ENCODE peak calls at places on chromosomes 6 and 20, in eight cellular contexts. One of them, this sample, is unnamed.

GRCh38 chr6:126339796-126340750 is at the start of gene CENPW:
- DNase-seq in upper lobe of right lung: peak
- DNase-seq in left lung: peak
- DNase-seq in uterus: peak
- DNase-seq in brain microvascular endothelial cell: peak
- DNase-seq in mucosa of descending colon: peak
- DNase-seq in bronchial epithelial cell: peak
- DNase-seq in fibroblast of mammary gland: peak
- DNase-seq in this sample: peak

GRCh38 chr6:161379828-161380598 is 106.2 kb upstream of the AGPAT4 start:
- DNase-seq in upper lobe of right lung: no peak
- DNase-seq in left lung: no peak
- DNase-seq in uterus: no peak
- DNase-seq in brain microvascular endothelial cell: no peak
- DNase-seq in mucosa of descending colon: no peak
- DNase-seq in bronchial epithelial cell: no peak
- DNase-seq in fibroblast of mammary gland: peak
- DNase-seq in this sample: no peak

GRCh38 chr20:24755411-24755922 is 193.6 kb upstream of the CST7 start:
- DNase-seq in upper lobe of right lung: no peak
- DNase-seq in left lung: no peak
- DNase-seq in uterus: no peak
- DNase-seq in brain microvascular endothelial cell: no peak
- DNase-seq in mucosa of descending colon: no peak
- DNase-seq in bronchial epithelial cell: no peak
- DNase-seq in fibroblast of mammary gland: no peak
- DNase-seq in this sample: no peak

GRCh38 chr20:45892049-45892816 is 1.1 kb downstream of the CTSA start:
- DNase-seq in upper lobe of right lung: no peak
- DNase-seq in left lung: peak
- DNase-seq in uterus: no peak
- DNase-seq in brain microvascular endothelial cell: peak
- DNase-seq in mucosa of descending colon: no peak
- DNase-seq in bronchial epithelial cell: peak
- DNase-seq in fibroblast of mammary gland: no peak
- DNase-seq in this sample: no peak

GRCh38 chr6:89281779-89282246 is 33.3 kb downstream of the GABRR2 start:
- DNase-seq in upper lobe of right lung: no peak
- DNase-seq in left lung: no peak
- DNase-seq in uterus: no peak
- DNase-seq in brain microvascular endothelial cell: peak
- DNase-seq in mucosa of descending colon: no peak
- DNase-seq in bronchial epithelial cell: peak
- DNase-seq in fibroblast of mammary gland: peak
- DNase-seq in this sample: no peak

GRCh38 chr6:135193221-135193620 is 12.1 kb downstream of the MYB start:
- DNase-seq in upper lobe of right lung: no peak
- DNase-seq in left lung: no peak
- DNase-seq in uterus: no peak
- DNase-seq in brain microvascular endothelial cell: no peak
- DNase-seq in mucosa of descending colon: no peak
- DNase-seq in bronchial epithelial cell: no peak
- DNase-seq in fibroblast of mammary gland: no peak
- DNase-seq in this sample: no peak

GRCh38 chr20:49483706-49484101 is 1.2 kb upstream of the KCNB1 start:
- DNase-seq in upper lobe of right lung: no peak
- DNase-seq in left lung: no peak
- DNase-seq in uterus: no peak
- DNase-seq in brain microvascular endothelial cell: no peak
- DNase-seq in mucosa of descending colon: no peak
- DNase-seq in bronchial epithelial cell: no peak
- DNase-seq in fibroblast of mammary gland: no peak
- DNase-seq in this sample: no peak

GRCh38 chr6:146595981-146596731 is 2.6 kb upstream of the ADGB start:
- DNase-seq in upper lobe of right lung: no peak
- DNase-seq in left lung: no peak
- DNase-seq in uterus: no peak
- DNase-seq in brain microvascular endothelial cell: no peak
- DNase-seq in mucosa of descending colon: no peak
- DNase-seq in bronchial epithelial cell: peak
- DNase-seq in fibroblast of mammary gland: no peak
- DNase-seq in this sample: peak

GRCh38 chr6:1474205-1474604 is 84.8 kb downstream of the FOXF2 start:
- DNase-seq in upper lobe of right lung: no peak
- DNase-seq in left lung: no peak
- DNase-seq in uterus: no peak
- DNase-seq in brain microvascular endothelial cell: no peak
- DNase-seq in mucosa of descending colon: no peak
- DNase-seq in bronchial epithelial cell: no peak
- DNase-seq in fibroblast of mammary gland: no peak
- DNase-seq in this sample: no peak

GRCh38 chr20:41508335-41508734 is 109.8 kb downstream of the CHD6 start:
- DNase-seq in upper lobe of right lung: no peak
- DNase-seq in left lung: no peak
- DNase-seq in uterus: no peak
- DNase-seq in brain microvascular endothelial cell: no peak
- DNase-seq in mucosa of descending colon: peak
- DNase-seq in bronchial epithelial cell: no peak
- DNase-seq in fibroblast of mammary gland: no peak
- DNase-seq in this sample: no peak

GRCh38 chr6:129659590-129660345 is 50.2 kb downstream of the ARHGAP18 start:
- DNase-seq in upper lobe of right lung: no peak
- DNase-seq in left lung: no peak
- DNase-seq in uterus: no peak
- DNase-seq in brain microvascular endothelial cell: no peak
- DNase-seq in mucosa of descending colon: no peak
- DNase-seq in bronchial epithelial cell: no peak
- DNase-seq in fibroblast of mammary gland: no peak
- DNase-seq in this sample: no peak

GRCh38 chr20:32537657-32538525 is 47.2 kb downstream of the NOL4L start:
- DNase-seq in upper lobe of right lung: no peak
- DNase-seq in left lung: peak
- DNase-seq in uterus: no peak
- DNase-seq in brain microvascular endothelial cell: no peak
- DNase-seq in mucosa of descending colon: peak
- DNase-seq in bronchial epithelial cell: no peak
- DNase-seq in fibroblast of mammary gland: no peak
- DNase-seq in this sample: no peak

GRCh38 chr20:54475334-54476287 is at the start of gene DOK5:
- DNase-seq in upper lobe of right lung: no peak
- DNase-seq in left lung: peak
- DNase-seq in uterus: peak
- DNase-seq in brain microvascular endothelial cell: no peak
- DNase-seq in mucosa of descending colon: peak
- DNase-seq in bronchial epithelial cell: no peak
- DNase-seq in fibroblast of mammary gland: peak
- DNase-seq in this sample: no peak

GRCh38 chr6:113184736-113185135 is 672.4 kb upstream of the MARCKS start:
- DNase-seq in upper lobe of right lung: no peak
- DNase-seq in left lung: no peak
- DNase-seq in uterus: no peak
- DNase-seq in brain microvascular endothelial cell: no peak
- DNase-seq in mucosa of descending colon: no peak
- DNase-seq in bronchial epithelial cell: no peak
- DNase-seq in fibroblast of mammary gland: no peak
- DNase-seq in this sample: no peak

GRCh38 chr20:56989516-56989915 is 276.9 kb downstream of the BMP7 start:
- DNase-seq in upper lobe of right lung: no peak
- DNase-seq in left lung: no peak
- DNase-seq in uterus: no peak
- DNase-seq in brain microvascular endothelial cell: peak
- DNase-seq in mucosa of descending colon: no peak
- DNase-seq in bronchial epithelial cell: peak
- DNase-seq in fibroblast of mammary gland: no peak
- DNase-seq in this sample: no peak

GRCh38 chr6:132190097-132190814 is 211.0 kb downstream of the MOXD1 start:
- DNase-seq in upper lobe of right lung: no peak
- DNase-seq in left lung: no peak
- DNase-seq in uterus: no peak
- DNase-seq in brain microvascular endothelial cell: peak
- DNase-seq in mucosa of descending colon: no peak
- DNase-seq in bronchial epithelial cell: no peak
- DNase-seq in fibroblast of mammary gland: peak
- DNase-seq in this sample: no peak

GRCh38 chr20:33653900-33654596 is 8.1 kb upstream of the C20orf144 start:
- DNase-seq in upper lobe of right lung: peak
- DNase-seq in left lung: peak
- DNase-seq in uterus: peak
- DNase-seq in brain microvascular endothelial cell: no peak
- DNase-seq in mucosa of descending colon: peak
- DNase-seq in bronchial epithelial cell: no peak
- DNase-seq in fibroblast of mammary gland: no peak
- DNase-seq in this sample: no peak

GRCh38 chr20:64107736-64108457 is 532 bp upstream of the NPBWR2 start:
- DNase-seq in upper lobe of right lung: peak
- DNase-seq in left lung: peak
- DNase-seq in uterus: no peak
- DNase-seq in brain microvascular endothelial cell: no peak
- DNase-seq in mucosa of descending colon: no peak
- DNase-seq in bronchial epithelial cell: no peak
- DNase-seq in fibroblast of mammary gland: no peak
- DNase-seq in this sample: peak

GRCh38 chr6:100433726-100434435 is 30.8 kb downstream of the SIM1 start:
- DNase-seq in upper lobe of right lung: no peak
- DNase-seq in left lung: no peak
- DNase-seq in uterus: no peak
- DNase-seq in brain microvascular endothelial cell: no peak
- DNase-seq in mucosa of descending colon: no peak
- DNase-seq in bronchial epithelial cell: no peak
- DNase-seq in fibroblast of mammary gland: no peak
- DNase-seq in this sample: no peak

GRCh38 chr6:45707188-45707587 is 308.5 kb downstream of the CLIC5 start:
- DNase-seq in upper lobe of right lung: no peak
- DNase-seq in left lung: no peak
- DNase-seq in uterus: no peak
- DNase-seq in brain microvascular endothelial cell: no peak
- DNase-seq in mucosa of descending colon: no peak
- DNase-seq in bronchial epithelial cell: no peak
- DNase-seq in fibroblast of mammary gland: no peak
- DNase-seq in this sample: no peak

GRCh38 chr20:60341062-60341461 is 382.8 kb downstream of the CDH26 start:
- DNase-seq in upper lobe of right lung: no peak
- DNase-seq in left lung: no peak
- DNase-seq in uterus: no peak
- DNase-seq in brain microvascular endothelial cell: no peak
- DNase-seq in mucosa of descending colon: no peak
- DNase-seq in bronchial epithelial cell: no peak
- DNase-seq in fibroblast of mammary gland: no peak
- DNase-seq in this sample: no peak

GRCh38 chr6:126127662-126128061 is 141.3 kb downstream of the TRMT11 start:
- DNase-seq in upper lobe of right lung: no peak
- DNase-seq in left lung: no peak
- DNase-seq in uterus: no peak
- DNase-seq in brain microvascular endothelial cell: no peak
- DNase-seq in mucosa of descending colon: no peak
- DNase-seq in bronchial epithelial cell: no peak
- DNase-seq in fibroblast of mammary gland: peak
- DNase-seq in this sample: no peak

GRCh38 chr6:4134841-4135664 is at the start of gene ECI2:
- DNase-seq in upper lobe of right lung: peak
- DNase-seq in left lung: peak
- DNase-seq in uterus: no peak
- DNase-seq in brain microvascular endothelial cell: no peak
- DNase-seq in mucosa of descending colon: peak
- DNase-seq in bronchial epithelial cell: peak
- DNase-seq in fibroblast of mammary gland: no peak
- DNase-seq in this sample: no peak

GRCh38 chr20:62576815-62577214 is 65.5 kb upstream of the SLCO4A1 start:
- DNase-seq in upper lobe of right lung: no peak
- DNase-seq in left lung: no peak
- DNase-seq in uterus: no peak
- DNase-seq in brain microvascular endothelial cell: peak
- DNase-seq in mucosa of descending colon: no peak
- DNase-seq in bronchial epithelial cell: no peak
- DNase-seq in fibroblast of mammary gland: no peak
- DNase-seq in this sample: no peak

GRCh38 chr6:71031912-71032311 is 75.1 kb upstream of the B3GAT2 start:
- DNase-seq in upper lobe of right lung: no peak
- DNase-seq in left lung: no peak
- DNase-seq in uterus: no peak
- DNase-seq in brain microvascular endothelial cell: no peak
- DNase-seq in mucosa of descending colon: no peak
- DNase-seq in bronchial epithelial cell: no peak
- DNase-seq in fibroblast of mammary gland: no peak
- DNase-seq in this sample: no peak

GRCh38 chr20:51703446-51704287 is 64.5 kb downstream of the ATP9A start:
- DNase-seq in upper lobe of right lung: no peak
- DNase-seq in left lung: no peak
- DNase-seq in uterus: no peak
- DNase-seq in brain microvascular endothelial cell: no peak
- DNase-seq in mucosa of descending colon: no peak
- DNase-seq in bronchial epithelial cell: no peak
- DNase-seq in fibroblast of mammary gland: no peak
- DNase-seq in this sample: no peak

GRCh38 chr20:23058240-23058639 is 8.8 kb upstream of the THBD start:
- DNase-seq in upper lobe of right lung: no peak
- DNase-seq in left lung: no peak
- DNase-seq in uterus: no peak
- DNase-seq in brain microvascular endothelial cell: no peak
- DNase-seq in mucosa of descending colon: no peak
- DNase-seq in bronchial epithelial cell: no peak
- DNase-seq in fibroblast of mammary gland: no peak
- DNase-seq in this sample: no peak
- TF ChIP-seq CTCF in upper lobe of right lung: no peak
- TF ChIP-seq CTCF in left lung: peak
- TF ChIP-seq CTCF in uterus: no peak
- TF ChIP-seq CTCF in brain microvascular endothelial cell: peak
- TF ChIP-seq CTCF in mucosa of descending colon: no peak
- TF ChIP-seq CTCF in bronchial epithelial cell: peak
- TF ChIP-seq CTCF in fibroblast of mammary gland: peak
- TF ChIP-seq CTCF in this sample: no peak

GRCh38 chr6:78614961-78615360 is 252.4 kb upstream of the IRAK1BP1 start:
- DNase-seq in upper lobe of right lung: no peak
- DNase-seq in left lung: no peak
- DNase-seq in uterus: no peak
- DNase-seq in brain microvascular endothelial cell: no peak
- DNase-seq in mucosa of descending colon: no peak
- DNase-seq in bronchial epithelial cell: no peak
- DNase-seq in fibroblast of mammary gland: no peak
- DNase-seq in this sample: no peak
- H3K4me3 ChIP-seq in upper lobe of right lung: no peak
- H3K4me3 ChIP-seq in left lung: no peak
- H3K4me3 ChIP-seq in uterus: no peak
- H3K4me3 ChIP-seq in brain microvascular endothelial cell: no peak
- H3K4me3 ChIP-seq in mucosa of descending colon: no peak
- H3K4me3 ChIP-seq in bronchial epithelial cell: no peak
- H3K4me3 ChIP-seq in fibroblast of mammary gland: no peak
- H3K4me3 ChIP-seq in this sample: no peak

GRCh38 chr6:96391776-96392175 is 129.8 kb upstream of the UFL1 start:
- DNase-seq in upper lobe of right lung: no peak
- DNase-seq in left lung: peak
- DNase-seq in uterus: no peak
- DNase-seq in brain microvascular endothelial cell: no peak
- DNase-seq in mucosa of descending colon: peak
- DNase-seq in bronchial epithelial cell: no peak
- DNase-seq in fibroblast of mammary gland: no peak
- DNase-seq in this sample: no peak

GRCh38 chr6:96394727-96395126 is 126.9 kb upstream of the UFL1 start:
- DNase-seq in upper lobe of right lung: no peak
- DNase-seq in left lung: no peak
- DNase-seq in uterus: no peak
- DNase-seq in brain microvascular endothelial cell: no peak
- DNase-seq in mucosa of descending colon: no peak
- DNase-seq in bronchial epithelial cell: peak
- DNase-seq in fibroblast of mammary gland: no peak
- DNase-seq in this sample: no peak
- TF ChIP-seq CTCF in upper lobe of right lung: no peak
- TF ChIP-seq CTCF in left lung: no peak
- TF ChIP-seq CTCF in uterus: no peak
- TF ChIP-seq CTCF in brain microvascular endothelial cell: no peak
- TF ChIP-seq CTCF in mucosa of descending colon: no peak
- TF ChIP-seq CTCF in bronchial epithelial cell: peak
- TF ChIP-seq CTCF in fibroblast of mammary gland: no peak
- TF ChIP-seq CTCF in this sample: no peak

GRCh38 chr6:152167639-152168603 is 360.4 kb downstream of the ESR1 start:
- DNase-seq in upper lobe of right lung: no peak
- DNase-seq in left lung: no peak
- DNase-seq in uterus: no peak
- DNase-seq in brain microvascular endothelial cell: peak
- DNase-seq in mucosa of descending colon: no peak
- DNase-seq in bronchial epithelial cell: no peak
- DNase-seq in fibroblast of mammary gland: peak
- DNase-seq in this sample: no peak
- H3K4me3 ChIP-seq in upper lobe of right lung: no peak
- H3K4me3 ChIP-seq in left lung: no peak
- H3K4me3 ChIP-seq in uterus: no peak
- H3K4me3 ChIP-seq in brain microvascular endothelial cell: no peak
- H3K4me3 ChIP-seq in mucosa of descending colon: no peak
- H3K4me3 ChIP-seq in bronchial epithelial cell: no peak
- H3K4me3 ChIP-seq in fibroblast of mammary gland: no peak
- H3K4me3 ChIP-seq in this sample: no peak